ENCODE peak calls at places on chromosomes 16 and 17, in nine cellular contexts. R is activated CD8-positive, alpha-beta memory T cell treated with anti-CD3 and anti-CD28 coated beads for 4 hours; L is stimulated activated naive CD4-positive, alpha-beta T cell treated with Interleukin-2 at 50 U/mL for 16 hours; X is stimulated activated CD4-positive, alpha-beta T cell treated with anti-CD3 and anti-CD28 coated beads, Interleukin-2, amount 100 ng/mL, for 48 hours; C is heart left ventricle; D is fibroblast of pulmonary artery; Z is mammary epithelial cell; S is cardiac muscle cell; G is gastrocnemius medialis. Q is an unnamed sample.
A peak's percentile ranks its signal among the peaks of the same experiment; 100 is the strongest.

GRCh38 chr17:43367588-43368242 is 31.1 kb upstream of the ARL4D start:
- DNase-seq in R (no peak), L (peak; percentile 40), X (peak; percentile 32), C (no peak), D (peak; percentile 95), Z (peak; percentile 99), S (peak; percentile 94), G (no peak), Q (peak; percentile 71)

GRCh38 chr17:63275968-63276349 is 170.1 kb downstream of the CYB561 start:
- DNase-seq in R (no peak), L (no peak), X (no peak), C (no peak), D (peak; percentile 21), Z (no peak), S (no peak), G (no peak), Q (no peak)

GRCh38 chr17:3447625-3448024 is 14.0 kb upstream of the OR1E2 start:
- DNase-seq in R (no peak), L (no peak), X (no peak), C (no peak), D (peak; percentile 19), Z (peak; percentile 20), S (peak; percentile 2), G (no peak), Q (no peak)

GRCh38 chr17:35086931-35087573 is 23.5 kb upstream of the RFFL start:
- DNase-seq in R (no peak), L (no peak), X (no peak), C (no peak), D (no peak), Z (peak; percentile 46), S (no peak), G (no peak), Q (no peak)

GRCh38 chr16:57354311-57354710 is 4.3 kb upstream of the CCL22 start:
- DNase-seq in R (no peak), L (no peak), X (no peak), C (no peak), D (no peak), Z (no peak), S (no peak), G (no peak), Q (peak; percentile 61)

GRCh38 chr17:31743767-31744166 is 115.3 kb downstream of the COPRS start:
- DNase-seq in R (no peak), L (no peak), X (no peak), C (no peak), D (no peak), Z (no peak), S (peak; percentile 58), G (no peak), Q (peak; percentile 65)

GRCh38 chr17:56112086-56112485 is 41.2 kb upstream of the ANKFN1 start:
- DNase-seq in R (no peak), L (no peak), X (no peak), C (no peak), D (peak; percentile 1), Z (no peak), S (no peak), G (no peak), Q (peak; percentile 41)

GRCh38 chr17:75643033-75644017 is 10.1 kb downstream of the SMIM5 start:
- DNase-seq in R (no peak), L (no peak), X (no peak), C (peak; percentile 48), D (no peak), Z (no peak), S (no peak), G (no peak), Q (no peak)

GRCh38 chr16:22188267-22188594 is 17.8 kb upstream of the EEF2K start:
- DNase-seq in R (no peak), L (no peak), X (no peak), C (no peak), D (no peak), Z (no peak), S (no peak), G (no peak), Q (no peak)

GRCh38 chr17:72119963-72120877 is 600 bp upstream of the SOX9 start:
- DNase-seq in R (no peak), L (no peak), X (no peak), C (peak; percentile 77), D (peak; percentile 77), Z (peak; percentile 77), S (peak; percentile 84), G (peak; percentile 45), Q (peak; percentile 71)

GRCh38 chr17:2064980-2065785 is 10.3 kb downstream of the HIC1 start:
- DNase-seq in R (no peak), L (peak; percentile 58), X (peak; percentile 68), C (peak; percentile 79), D (peak; percentile 80), Z (no peak), S (peak; percentile 84), G (no peak), Q (no peak)

GRCh38 chr16:73047536-73048291 is at the start of gene ZFHX3:
- DNase-seq in R (no peak), L (no peak), X (no peak), C (peak; percentile 85), D (peak; percentile 55), Z (peak; percentile 70), S (peak; percentile 65), G (peak; percentile 90), Q (peak; percentile 72)

GRCh38 chr17:38898291-38898679 is 27.1 kb upstream of the LASP1NB start:
- DNase-seq in R (no peak), L (no peak), X (peak; percentile 21), C (no peak), D (no peak), Z (no peak), S (no peak), G (no peak), Q (no peak)

GRCh38 chr17:64001763-64002529 is 3.8 kb downstream of the PRR29 start:
- DNase-seq in R (no peak), L (no peak), X (no peak), C (peak; percentile 72), D (peak; percentile 55), Z (no peak), S (peak; percentile 74), G (peak; percentile 48), Q (no peak)

GRCh38 chr17:35183332-35183731 is 10.9 kb downstream of the SLC35G3 start:
- DNase-seq in R (no peak), L (no peak), X (no peak), C (no peak), D (no peak), Z (peak; percentile 23), S (no peak), G (no peak), Q (no peak)

GRCh38 chr16:68265078-68265925 is 976 bp downstream of the SLC7A6 start:
- DNase-seq in R (no peak), L (peak; percentile 31), X (no peak), C (peak; percentile 74), D (peak; percentile 64), Z (peak; percentile 75), S (peak; percentile 62), G (peak; percentile 91), Q (peak; percentile 69)

GRCh38 chr16:89060207-89060794 is 33.4 kb upstream of the ACSF3 start:
- DNase-seq in R (no peak), L (no peak), X (no peak), C (no peak), D (no peak), Z (no peak), S (no peak), G (no peak), Q (no peak)

GRCh38 chr16:19746561-19746960 is 28.5 kb downstream of the IQCK start:
- DNase-seq in R (no peak), L (no peak), X (no peak), C (no peak), D (no peak), Z (no peak), S (peak; percentile 22), G (no peak), Q (no peak)

GRCh38 chr16:27235055-27235937 is 32.0 kb downstream of the KDM8 start:
- DNase-seq in R (peak; percentile 53), L (peak; percentile 73), X (peak; percentile 64), C (peak; percentile 92), D (peak; percentile 97), Z (peak; percentile 78), S (peak; percentile 96), G (peak; percentile 75), Q (peak; percentile 81)

GRCh38 chr17:65170839-65171238 is 33.7 kb downstream of the RGS9 start:
- DNase-seq in R (no peak), L (no peak), X (no peak), C (no peak), D (peak; percentile 76), Z (no peak), S (peak; percentile 73), G (no peak), Q (peak; percentile 60)

GRCh38 chr16:48636521-48636920 is 26.5 kb upstream of the N4BP1 start:
- DNase-seq in R (no peak), L (no peak), X (no peak), C (no peak), D (no peak), Z (no peak), S (no peak), G (no peak), Q (no peak)

GRCh38 chr17:8846768-8847211 is 20.7 kb downstream of the PIK3R6 start:
- DNase-seq in R (no peak), L (no peak), X (no peak), C (no peak), D (peak; percentile 57), Z (peak; percentile 53), S (peak; percentile 74), G (no peak), Q (no peak)

GRCh38 chr16:53131363-53132071 is 76.7 kb downstream of the CHD9 start:
- DNase-seq in R (peak; percentile 26), L (peak; percentile 52), X (peak; percentile 51), C (peak; percentile 84), D (peak; percentile 40), Z (peak; percentile 75), S (peak; percentile 52), G (peak; percentile 78), Q (peak; percentile 83)

GRCh38 chr17:58447039-58447975 is 30.0 kb upstream of the RNF43 start:
- DNase-seq in R (peak; percentile 29), L (peak; percentile 58), X (peak; percentile 57), C (peak; percentile 76), D (peak; percentile 91), Z (peak; percentile 68), S (peak; percentile 93), G (no peak), Q (peak; percentile 69)

GRCh38 chr16:678858-679807 is 1.1 kb upstream of the STUB1 start:
- DNase-seq in R (no peak), L (peak; percentile 35), X (peak; percentile 51), C (peak; percentile 87), D (peak; percentile 48), Z (peak; percentile 30), S (peak; percentile 66), G (peak; percentile 66), Q (peak; percentile 50)

GRCh38 chr17:4576729-4577322 is 7.5 kb upstream of the SMTNL2 start:
- DNase-seq in R (no peak), L (no peak), X (no peak), C (no peak), D (no peak), Z (no peak), S (peak; percentile 31), G (no peak), Q (no peak)

GRCh38 chr17:67829331-67829730 is 4.0 kb downstream of the BPTF start:
- DNase-seq in R (no peak), L (peak; percentile 68), X (peak; percentile 27), C (no peak), D (no peak), Z (peak; percentile 30), S (no peak), G (no peak), Q (no peak)

GRCh38 chr17:35726609-35727460 is 4.6 kb upstream of the RASL10B start:
- DNase-seq in R (no peak), L (no peak), X (no peak), C (peak; percentile 78), D (peak; percentile 93), Z (peak; percentile 49), S (peak; percentile 95), G (peak; percentile 48), Q (peak; percentile 53)

GRCh38 chr17:9465216-9465921 is 110.3 kb downstream of the STX8 start:
- DNase-seq in R (no peak), L (no peak), X (no peak), C (no peak), D (peak; percentile 92), Z (no peak), S (peak; percentile 92), G (no peak), Q (no peak)

GRCh38 chr16:88752386-88753002 is 32.5 kb downstream of the PIEZO1 start:
- DNase-seq in R (no peak), L (no peak), X (no peak), C (no peak), D (no peak), Z (no peak), S (no peak), G (no peak), Q (no peak)

GRCh38 chr16:4135537-4135936 is 19.3 kb upstream of the ADCY9 start:
- DNase-seq in R (no peak), L (no peak), X (no peak), C (peak; percentile 0), D (no peak), Z (no peak), S (no peak), G (no peak), Q (no peak)

Q was measured in MG63.